ENCODE peak calls at places on chromosomes 12 and 14, in ten cellular contexts. B, K, T, O, Y, W, Q, S, I and R are unnamed samples.

GRCh38 chr14:73976150-73976549 is 26.0 kb downstream of the COQ6 start:
- DNase-seq in T (no peak), Y (no peak), S (no peak), Q (no peak), K (no peak), B (no peak), W (no peak), I (no peak), O (no peak), R (no peak)

GRCh38 chr12:6950944-6951540 is at the start of gene PTPN6:
- DNase-seq in O (no peak), B (peak; percentile 90), T (no peak), Y (no peak), K (peak; percentile 72), W (no peak), I (peak; percentile 28), Q (no peak), S (peak; percentile 49), R (no peak)

GRCh38 chr12:70722584-70723343 is 85.5 kb upstream of the PTPRB start:
- DNase-seq in S (no peak), B (no peak), T (no peak), I (no peak), O (no peak), Q (no peak), W (peak; percentile 12), K (no peak), Y (no peak), R (peak; percentile 37)

GRCh38 chr12:130710001-130710732 is 5.9 kb downstream of the RIMBP2 start:
- DNase-seq in B (no peak), T (no peak), O (no peak), I (no peak), Y (no peak), Q (no peak), S (no peak), W (no peak), K (no peak), R (no peak)

GRCh38 chr12:93109794-93110203 is 180.7 kb upstream of the EEA1 start:
- DNase-seq in Y (no peak), S (no peak), Q (no peak), T (no peak), B (no peak), W (no peak), O (no peak), K (no peak), I (no peak), R (no peak)

GRCh38 chr12:29427964-29428363 is 47.0 kb upstream of the ERGIC2 start:
- DNase-seq in I (no peak), T (no peak), Q (no peak), O (no peak), S (no peak), K (no peak), B (no peak), Y (no peak), W (peak; percentile 39), R (no peak)

GRCh38 chr14:52032196-52032865 is 36.5 kb downstream of the NID2 start:
- DNase-seq in W (peak; percentile 49), Q (no peak), Y (no peak), I (no peak), S (no peak), T (no peak), K (no peak), B (no peak), O (no peak), R (no peak)

GRCh38 chr12:65881965-65882413 is 57.7 kb downstream of the HMGA2 start:
- DNase-seq in S (peak; percentile 77), O (no peak), W (peak; percentile 61), K (peak; percentile 83), T (no peak), B (peak; percentile 91), I (peak; percentile 62), Q (no peak), Y (no peak), R (peak; percentile 77)

DNA sequence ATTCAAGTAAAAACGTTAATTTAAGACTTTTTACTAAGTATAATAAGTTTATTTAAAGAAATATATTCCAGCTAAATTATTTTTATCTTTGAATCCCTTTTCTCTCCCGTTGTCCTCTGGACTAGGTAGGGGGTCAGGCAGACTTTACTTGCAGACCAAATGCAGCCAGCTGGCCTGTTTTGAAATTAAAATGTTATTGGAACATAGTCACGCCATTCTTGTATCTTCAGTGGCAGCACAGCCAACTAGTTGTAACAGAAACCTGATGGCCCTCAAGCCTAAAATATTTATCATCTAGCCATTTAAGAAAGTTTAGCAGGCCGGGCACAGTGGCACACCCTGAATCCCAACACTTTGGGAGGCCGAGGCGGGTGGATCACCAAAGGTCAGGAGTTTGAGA is 52.7 kb downstream of the BCAT1 start:
- DNase-seq in K (no peak), S (no peak), O (no peak), W (no peak), Y (no peak), B (no peak), T (no peak), Q (no peak), I (no peak), R (no peak)
- H3K4me3 ChIP-seq in K (no peak overlapping the region), S (no peak overlapping the region), O (no peak overlapping the region), W (no peak overlapping the region), Y (no peak overlapping the region), B (no peak overlapping the region), T (no peak overlapping the region), Q (no peak overlapping the region), I (no peak overlapping the region), R (no peak overlapping the region)

DNA sequence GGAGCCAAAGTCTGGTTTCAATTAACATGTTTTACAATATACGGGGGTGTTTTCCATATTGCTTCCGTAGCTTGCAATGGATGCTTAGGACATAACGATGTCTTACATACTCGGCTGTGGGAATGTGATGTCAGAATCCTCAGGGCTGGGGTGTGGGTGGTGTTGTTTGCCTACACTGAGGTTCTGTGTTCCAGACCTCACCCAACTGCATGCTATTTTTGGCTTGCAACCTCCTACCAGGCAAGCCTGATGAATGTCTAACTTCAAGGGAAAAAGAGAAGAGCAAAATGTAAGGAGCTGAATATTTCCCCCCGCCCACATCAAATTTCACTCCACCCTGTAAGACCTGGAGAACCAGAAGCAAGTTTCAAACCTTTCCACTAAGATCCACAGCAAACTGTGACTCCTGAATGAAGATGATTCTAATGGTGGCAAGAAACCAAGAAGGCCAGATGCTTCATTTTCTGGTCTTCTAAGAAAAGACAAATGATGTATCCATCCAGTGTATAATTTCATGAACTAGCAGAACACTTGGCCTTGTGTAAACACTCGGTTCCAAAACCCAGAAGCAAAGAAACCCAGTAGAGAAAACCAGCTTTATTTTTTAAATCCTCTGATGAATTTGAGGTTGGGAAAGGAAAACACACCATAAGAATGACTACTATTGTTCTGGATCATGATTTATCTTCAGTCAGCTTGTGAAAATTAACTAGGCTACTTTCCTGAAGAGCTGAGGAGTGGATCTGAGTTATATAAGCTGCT is 227.9 kb downstream of the DACT1 start:
- DNase-seq in W (peak; percentile 34), O (no peak), B (no peak), Y (no peak), I (no peak), Q (peak; percentile 81), S (no peak), T (peak; percentile 61), K (no peak), R (no peak)
- H3K4me3 ChIP-seq in W (no peak overlapping the region), O (no peak overlapping the region), B (no peak overlapping the region), Y (no peak overlapping the region), I (no peak overlapping the region), Q (no peak overlapping the region), S (no peak overlapping the region), T (no peak overlapping the region), K (no peak overlapping the region), R (no peak overlapping the region)

GRCh38 chr12:12735301-12735700 is 18.1 kb downstream of the CDKN1B start:
- DNase-seq in I (no peak), B (no peak), T (no peak), K (no peak), W (peak; percentile 48), S (no peak), Y (no peak), Q (no peak), O (no peak), R (no peak)

GRCh38 chr12:12734054-12734453 is 16.9 kb downstream of the CDKN1B start:
- DNase-seq in I (no peak), W (no peak), Y (no peak), T (no peak), K (no peak), Q (peak; percentile 92), O (no peak), S (no peak), B (no peak), R (no peak)

GRCh38 chr12:12734561-12735071 is 17.4 kb downstream of the CDKN1B start:
- DNase-seq in I (peak; percentile 44), W (peak; percentile 39), B (no peak), T (no peak), K (no peak), S (no peak), O (no peak), Q (no peak), Y (no peak), R (no peak)

GRCh38 chr12:12733118-12733517 is 15.9 kb downstream of the CDKN1B start:
- DNase-seq in S (no peak), T (no peak), K (no peak), Y (no peak), I (no peak), Q (no peak), W (no peak), O (no peak), B (no peak), R (no peak)

GRCh38 chr12:12736759-12737676 is 19.9 kb downstream of the CDKN1B start:
- DNase-seq in Y (no peak), Q (no peak), K (no peak), B (no peak), S (no peak), O (peak; percentile 63), W (peak; percentile 86), I (no peak), T (no peak), R (no peak)
- H3K4me3 ChIP-seq in Y (peak overlapping the region; percentile 4), Q (peak overlapping the region; percentile 12), K (no peak overlapping the region), B (peak overlapping the region; percentile 7), S (no peak overlapping the region), O (no peak overlapping the region), W (peak overlapping the region; percentile 4), I (no peak overlapping the region), T (peak overlapping the region; percentile 28), R (no peak overlapping the region)

GRCh38 chr14:100904307-100905019 is 941 bp upstream of the RTL1 start:
- DNase-seq in S (peak; percentile 14), T (no peak), O (no peak), Q (no peak), K (no peak), I (no peak), W (no peak), Y (no peak), B (peak; percentile 75), R (no peak)

GRCh38 chr14:100901391-100902183 is 1.9 kb downstream of the RTL1 start:
- DNase-seq in Q (no peak), S (peak; percentile 21), Y (no peak), I (peak; percentile 18), T (no peak), B (no peak), O (no peak), K (no peak), W (no peak), R (no peak)

GRCh38 chr14:100902295-100902694 is 1.2 kb downstream of the RTL1 start:
- DNase-seq in S (peak; percentile 11), T (no peak), Y (no peak), O (no peak), Q (no peak), I (peak; percentile 7), K (no peak), B (no peak), W (no peak), R (no peak)

GRCh38 chr14:100903672-100904185 is at the start of gene RTL1:
- DNase-seq in K (no peak), O (no peak), S (peak; percentile 13), B (no peak), Y (no peak), W (no peak), Q (no peak), T (no peak), I (no peak), R (no peak)

DNA sequence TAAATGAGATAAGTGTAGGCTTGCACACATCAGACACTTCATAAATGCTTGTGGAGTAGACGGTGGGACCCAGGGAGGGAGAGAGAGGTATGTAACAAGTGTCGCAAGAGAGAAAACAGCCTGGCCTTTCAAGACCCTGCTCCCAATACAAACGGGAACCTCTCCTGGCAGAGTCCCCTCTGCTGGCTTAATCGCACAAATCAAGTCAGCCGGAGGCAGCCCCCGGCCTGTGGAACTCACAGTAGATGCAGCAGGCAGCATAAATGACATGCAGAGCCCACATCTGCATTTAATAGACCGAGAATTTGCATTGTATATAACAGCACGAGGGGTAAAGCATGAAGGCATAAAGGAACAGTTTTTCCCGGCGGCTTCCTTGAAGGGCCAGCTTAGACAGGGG is 730 bp downstream of the RTL1 start:
- DNase-seq in W (no peak), B (no peak), O (no peak), Q (no peak), K (no peak), I (peak; percentile 9), T (no peak), Y (no peak), S (peak; percentile 11), R (no peak)
- H3K4me3 ChIP-seq in W (no peak overlapping the region), B (no peak overlapping the region), O (no peak overlapping the region), Q (no peak overlapping the region), K (no peak overlapping the region), I (no peak overlapping the region), T (no peak overlapping the region), Y (no peak overlapping the region), S (no peak overlapping the region), R (no peak overlapping the region)